ENCODE peak calls at places on chromosomes 16 and 17, in five cellular contexts. One of them, this sample, is unnamed.
A peak's percentile ranks its signal among the peaks of the same experiment; 100 is the strongest.

GRCh38 chr16:88003316-88003715 is 52.1 kb downstream of the BANP start:
- DNase-seq in transverse colon: no peak
- DNase-seq in K562: no peak
- DNase-seq in stomach: peak; percentile 8
- DNase-seq in esophagus muscularis mucosa: no peak
- DNase-seq in this sample: peak; percentile 6

GRCh38 chr17:80849119-80849518 is 142.5 kb upstream of the CHMP6 start:
- DNase-seq in transverse colon: no peak
- DNase-seq in K562: no peak
- DNase-seq in stomach: no peak
- DNase-seq in esophagus muscularis mucosa: no peak
- DNase-seq in this sample: peak; percentile 20

GRCh38 chr17:19546289-19547065 is 12.8 kb downstream of the SLC47A1 start:
- DNase-seq in transverse colon: peak; percentile 55
- DNase-seq in K562: no peak
- DNase-seq in stomach: peak; percentile 43
- DNase-seq in esophagus muscularis mucosa: no peak
- DNase-seq in this sample: peak; percentile 75

GRCh38 chr17:1998426-1998784 is 26.7 kb downstream of the RTN4RL1 start:
- DNase-seq in transverse colon: peak; percentile 38
- DNase-seq in K562: no peak
- DNase-seq in stomach: no peak
- DNase-seq in esophagus muscularis mucosa: no peak
- DNase-seq in this sample: no peak

GRCh38 chr17:57245786-57246185 is 10.5 kb upstream of the MSI2 start:
- DNase-seq in transverse colon: no peak
- DNase-seq in K562: no peak
- DNase-seq in stomach: no peak
- DNase-seq in esophagus muscularis mucosa: no peak
- DNase-seq in this sample: no peak

GRCh38 chr16:83878838-83879237 is 20.1 kb upstream of the MLYCD start:
- DNase-seq in transverse colon: no peak
- DNase-seq in K562: peak; percentile 43
- DNase-seq in stomach: no peak
- DNase-seq in esophagus muscularis mucosa: no peak
- DNase-seq in this sample: no peak

GRCh38 chr17:977163-977562 is 2.4 kb downstream of the NXN start:
- DNase-seq in transverse colon: no peak
- DNase-seq in K562: no peak
- DNase-seq in stomach: no peak
- DNase-seq in esophagus muscularis mucosa: no peak
- DNase-seq in this sample: no peak

GRCh38 chr17:49910094-49910857 is 58.7 kb upstream of the DLX4 start:
- DNase-seq in transverse colon: no peak
- DNase-seq in K562: peak; percentile 21
- DNase-seq in stomach: peak; percentile 59
- DNase-seq in esophagus muscularis mucosa: no peak
- DNase-seq in this sample: no peak

GRCh38 chr16:15899538-15900100 is 11.2 kb upstream of the CEP20 start:
- DNase-seq in transverse colon: peak; percentile 61
- DNase-seq in K562: peak; percentile 75
- DNase-seq in stomach: peak; percentile 69
- DNase-seq in esophagus muscularis mucosa: no peak
- DNase-seq in this sample: no peak

GRCh38 chr17:42247734-42248133 is 28.5 kb downstream of the STAT5B start:
- DNase-seq in transverse colon: no peak
- DNase-seq in K562: no peak
- DNase-seq in stomach: no peak
- DNase-seq in esophagus muscularis mucosa: no peak
- DNase-seq in this sample: peak; percentile 66

GRCh38 chr17:81170727-81171494 is 4.9 kb upstream of the AATK start:
- DNase-seq in transverse colon: no peak
- DNase-seq in K562: no peak
- DNase-seq in stomach: no peak
- DNase-seq in esophagus muscularis mucosa: no peak
- DNase-seq in this sample: no peak

GRCh38 chr17:5591966-5592365 is 7.7 kb upstream of the NLRP1 start:
- DNase-seq in transverse colon: no peak
- DNase-seq in K562: no peak
- DNase-seq in stomach: no peak
- DNase-seq in esophagus muscularis mucosa: peak; percentile 75
- DNase-seq in this sample: no peak

GRCh38 chr17:4940625-4941021 is 555 bp downstream of the RNF167 start:
- DNase-seq in transverse colon: peak; percentile 60
- DNase-seq in K562: no peak
- DNase-seq in stomach: no peak
- DNase-seq in esophagus muscularis mucosa: no peak
- DNase-seq in this sample: no peak

DNA sequence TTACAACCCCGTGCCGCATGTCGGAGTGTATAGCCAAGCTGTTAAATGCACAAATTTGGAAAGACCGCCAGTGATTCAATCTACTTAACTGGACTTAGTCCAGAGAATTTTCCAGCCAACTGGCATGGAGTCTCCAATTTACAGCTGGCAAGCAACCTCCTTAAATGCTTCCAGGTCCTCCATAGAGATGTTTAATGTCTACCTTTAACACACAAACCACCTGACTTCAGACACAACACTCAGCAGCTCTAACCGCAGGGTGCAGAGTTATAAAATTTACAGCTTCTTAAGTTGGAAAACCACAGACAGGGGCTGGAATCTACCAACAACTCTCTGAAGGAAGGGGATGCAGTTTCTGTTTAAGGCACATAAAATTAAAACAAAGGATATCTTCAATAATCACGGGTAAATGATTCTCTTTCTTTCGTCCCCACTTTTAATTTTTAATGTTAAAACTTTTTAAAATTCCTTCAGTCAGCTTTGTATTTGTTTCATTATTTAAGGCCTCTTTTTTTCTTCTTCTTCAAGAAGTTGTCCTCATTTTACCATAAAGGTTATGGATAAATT is 106.9 kb downstream of the SYCE1L start:
- DNase-seq in transverse colon: no peak
- DNase-seq in K562: no peak
- DNase-seq in stomach: no peak
- DNase-seq in esophagus muscularis mucosa: no peak
- DNase-seq in this sample: no peak
- TF ChIP-seq EP300 in transverse colon: no peak
- TF ChIP-seq EP300 in K562: no peak
- TF ChIP-seq EP300 in stomach: no peak
- TF ChIP-seq EP300 in esophagus muscularis mucosa: no peak
- TF ChIP-seq EP300 in this sample: no peak

GRCh38 chr17:51056813-51057510 is 63.7 kb downstream of the SPAG9 start:
- DNase-seq in transverse colon: no peak
- DNase-seq in K562: peak; percentile 55
- DNase-seq in stomach: no peak
- DNase-seq in esophagus muscularis mucosa: no peak
- DNase-seq in this sample: no peak
- TF ChIP-seq POLR2A in transverse colon: no peak
- TF ChIP-seq POLR2A in K562: no peak
- TF ChIP-seq POLR2A in stomach: no peak
- TF ChIP-seq POLR2A in esophagus muscularis mucosa: no peak
- TF ChIP-seq POLR2A in this sample: no peak

GRCh38 chr17:78676415-78677302 is 99.5 kb upstream of the DNAH17 start:
- DNase-seq in transverse colon: no peak
- DNase-seq in K562: no peak
- DNase-seq in stomach: no peak
- DNase-seq in esophagus muscularis mucosa: no peak
- DNase-seq in this sample: no peak

GRCh38 chr17:78678711-78679110 is 101.5 kb upstream of the DNAH17 start:
- DNase-seq in transverse colon: no peak
- DNase-seq in K562: no peak
- DNase-seq in stomach: no peak
- DNase-seq in esophagus muscularis mucosa: no peak
- DNase-seq in this sample: no peak

GRCh38 chr17:78675836-78676235 is 98.6 kb upstream of the DNAH17 start:
- DNase-seq in transverse colon: no peak
- DNase-seq in K562: no peak
- DNase-seq in stomach: no peak
- DNase-seq in esophagus muscularis mucosa: no peak
- DNase-seq in this sample: no peak

GRCh38 chr17:78678220-78678554 is 101.0 kb upstream of the DNAH17 start:
- DNase-seq in transverse colon: no peak
- DNase-seq in K562: no peak
- DNase-seq in stomach: no peak
- DNase-seq in esophagus muscularis mucosa: no peak
- DNase-seq in this sample: no peak

GRCh38 chr17:78677303-78678219 is 100.4 kb upstream of the DNAH17 start:
- DNase-seq in transverse colon: no peak
- DNase-seq in K562: no peak
- DNase-seq in stomach: no peak
- DNase-seq in esophagus muscularis mucosa: no peak
- DNase-seq in this sample: no peak
- H3K4me1 ChIP-seq in transverse colon: no peaks in the 10 kb centered on the region
- H3K4me1 ChIP-seq in K562: no peaks in the 10 kb centered on the region
- H3K4me1 ChIP-seq in stomach: no peaks in the 10 kb centered on the region
- H3K4me1 ChIP-seq in esophagus muscularis mucosa: peaks cover 20% of the 10 kb centered on the region
- H3K4me1 ChIP-seq in this sample: peaks cover 13% of the 10 kb centered on the region

DNA sequence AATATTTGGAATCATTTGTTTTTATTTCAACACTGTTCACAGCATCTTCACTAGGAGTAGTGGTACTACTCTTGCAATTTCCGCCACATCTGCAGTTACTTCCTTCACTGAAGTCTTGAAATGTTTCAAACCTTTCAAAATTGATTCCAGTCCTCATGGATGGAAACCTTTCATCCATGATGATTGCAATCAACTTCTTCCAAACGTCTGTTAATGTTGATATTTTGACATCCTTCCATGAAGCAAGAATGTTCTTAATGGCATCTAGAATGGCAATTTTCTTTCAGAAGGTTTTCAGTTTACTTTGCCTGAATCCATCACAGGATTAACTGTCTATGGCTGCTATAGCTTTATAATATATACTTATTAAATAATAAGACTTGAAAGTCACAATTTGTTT is 736.8 kb upstream of the CA10 start:
- DNase-seq in transverse colon: no peak
- DNase-seq in K562: no peak
- DNase-seq in stomach: no peak
- DNase-seq in esophagus muscularis mucosa: no peak
- DNase-seq in this sample: no peak
- TF ChIP-seq EP300 in transverse colon: no peak
- TF ChIP-seq EP300 in K562: no peak
- TF ChIP-seq EP300 in stomach: no peak
- TF ChIP-seq EP300 in esophagus muscularis mucosa: no peak
- TF ChIP-seq EP300 in this sample: no peak

GRCh38 chr16:49600541-49600940 is 226.9 kb downstream of the C16orf78 start:
- DNase-seq in transverse colon: no peak
- DNase-seq in K562: no peak
- DNase-seq in stomach: peak; percentile 10
- DNase-seq in esophagus muscularis mucosa: no peak
- DNase-seq in this sample: no peak

GRCh38 chr16:49603956-49604355 is 230.4 kb downstream of the C16orf78 start:
- DNase-seq in transverse colon: no peak
- DNase-seq in K562: no peak
- DNase-seq in stomach: no peak
- DNase-seq in esophagus muscularis mucosa: no peak
- DNase-seq in this sample: no peak

GRCh38 chr16:49600976-49601375 is 227.4 kb downstream of the C16orf78 start:
- DNase-seq in transverse colon: no peak
- DNase-seq in K562: no peak
- DNase-seq in stomach: no peak
- DNase-seq in esophagus muscularis mucosa: no peak
- DNase-seq in this sample: no peak

GRCh38 chr16:49601541-49601940 is 227.9 kb downstream of the C16orf78 start:
- DNase-seq in transverse colon: no peak
- DNase-seq in K562: no peak
- DNase-seq in stomach: peak; percentile 16
- DNase-seq in esophagus muscularis mucosa: no peak
- DNase-seq in this sample: no peak

GRCh38 chr16:49602201-49603041 is 228.8 kb downstream of the C16orf78 start:
- DNase-seq in transverse colon: no peak
- DNase-seq in K562: no peak
- DNase-seq in stomach: peak; percentile 11
- DNase-seq in esophagus muscularis mucosa: no peak
- DNase-seq in this sample: no peak
- TF ChIP-seq POLR2A in transverse colon: no peak
- TF ChIP-seq POLR2A in K562: no peak
- TF ChIP-seq POLR2A in stomach: no peak
- TF ChIP-seq POLR2A in esophagus muscularis mucosa: no peak
- TF ChIP-seq POLR2A in this sample: no peak

GRCh38 chr16:3465301-3465700 is 21.8 kb downstream of the NAA60 start:
- DNase-seq in transverse colon: no peak
- DNase-seq in K562: no peak
- DNase-seq in stomach: no peak
- DNase-seq in esophagus muscularis mucosa: no peak
- DNase-seq in this sample: no peak

GRCh38 chr16:3467182-3467581 is 23.7 kb downstream of the NAA60 start:
- DNase-seq in transverse colon: no peak
- DNase-seq in K562: no peak
- DNase-seq in stomach: no peak
- DNase-seq in esophagus muscularis mucosa: no peak
- DNase-seq in this sample: no peak

GRCh38 chr16:3468501-3468900 is 25.0 kb downstream of the NAA60 start:
- DNase-seq in transverse colon: no peak
- DNase-seq in K562: no peak
- DNase-seq in stomach: no peak
- DNase-seq in esophagus muscularis mucosa: no peak
- DNase-seq in this sample: no peak

GRCh38 chr16:3467920-3468319 is 24.4 kb downstream of the NAA60 start:
- DNase-seq in transverse colon: no peak
- DNase-seq in K562: no peak
- DNase-seq in stomach: no peak
- DNase-seq in esophagus muscularis mucosa: no peak
- DNase-seq in this sample: no peak

GRCh38 chr16:3465911-3466584 is 22.6 kb downstream of the NAA60 start:
- DNase-seq in transverse colon: no peak
- DNase-seq in K562: no peak
- DNase-seq in stomach: no peak
- DNase-seq in esophagus muscularis mucosa: no peak
- DNase-seq in this sample: no peak
- H3K4me1 ChIP-seq in transverse colon: peaks cover 28% of the 10 kb centered on the region
- H3K4me1 ChIP-seq in K562: peaks cover 6% of the 10 kb centered on the region
- H3K4me1 ChIP-seq in stomach: peaks cover 72% of the 10 kb centered on the region
- H3K4me1 ChIP-seq in esophagus muscularis mucosa: peaks cover 84% of the 10 kb centered on the region
- H3K4me1 ChIP-seq in this sample: peaks cover 58% of the 10 kb centered on the region

This sample was measured in sigmoid colon.